ENCODE peak calls at places on chromosome 22, in six cellular contexts. K, A, S, H, B and E are unnamed samples.

GRCh38 chr22:26673485-26673884 is 16.1 kb downstream of the MIAT start:
- DNase-seq in S (no peak), A (peak), B (no peak), H (no peak), K (no peak), E (peak)

GRCh38 chr22:30196141-30196866 is 50.3 kb downstream of the LIF start:
- DNase-seq in K (peak), B (peak), S (peak), H (peak), A (peak), E (peak)

GRCh38 chr22:19965771-19966709 is 24.4 kb upstream of the TXNRD2 start:
- DNase-seq in K (no peak), S (no peak), H (no peak), B (peak), A (no peak), E (no peak)

GRCh38 chr22:20080776-20081654 is 974 bp downstream of the DGCR8 start:
- DNase-seq in A (peak), B (peak), H (peak), S (no peak), K (peak), E (peak)

GRCh38 chr22:24402460-24403192 is 24.8 kb upstream of the ADORA2A start:
- DNase-seq in K (peak), B (peak), H (peak), A (peak), S (peak), E (peak)

GRCh38 chr22:19815093-19815822 is 39.4 kb downstream of the GNB1L start:
- DNase-seq in H (no peak), K (no peak), B (no peak), A (no peak), S (peak), E (no peak)

GRCh38 chr22:20013382-20013871 is 3.2 kb downstream of the ARVCF start:
- DNase-seq in B (peak), S (peak), H (peak), K (peak), A (peak), E (no peak)

GRCh38 chr22:30016596-30016995 is 63.7 kb upstream of the HORMAD2 start:
- DNase-seq in H (no peak), S (no peak), A (no peak), K (no peak), B (no peak), E (no peak)

GRCh38 chr22:27097933-27098332 is 440.5 kb downstream of the MIAT start:
- DNase-seq in H (no peak), S (no peak), B (no peak), A (no peak), K (no peak), E (no peak)

GRCh38 chr22:48613566-48614200 is 1214.0 kb downstream of the BRD1 start:
- DNase-seq in K (no peak), B (no peak), A (no peak), H (no peak), S (no peak), E (no peak)

GRCh38 chr22:42366815-42367581 is 65.2 kb downstream of the NFAM1 start:
- DNase-seq in H (no peak), K (no peak), S (peak), A (no peak), B (no peak), E (no peak)

GRCh38 chr22:22144858-22145257 is 99.7 kb upstream of the VPREB1 start:
- DNase-seq in K (no peak), B (no peak), S (no peak), H (no peak), A (peak), E (no peak)

GRCh38 chr22:42878561-42879305 is 21.7 kb upstream of the ARFGAP3 start:
- DNase-seq in H (no peak), A (no peak), S (no peak), K (no peak), B (no peak), E (no peak)

GRCh38 chr22:49609207-49609876 is 218.3 kb downstream of the BRD1 start:
- DNase-seq in S (no peak), B (peak), K (no peak), A (no peak), H (no peak), E (no peak)

GRCh38 chr22:47168441-47168840 is 406.0 kb downstream of the TBC1D22A start:
- DNase-seq in K (no peak), H (no peak), A (no peak), B (peak), S (peak), E (no peak)

GRCh38 chr22:48197189-48197690 is 1434.8 kb downstream of the TBC1D22A start:
- DNase-seq in K (no peak), S (no peak), H (no peak), B (no peak), A (no peak), E (no peak)

GRCh38 chr22:29269230-29269604 is 1.1 kb downstream of the EWSR1 start:
- DNase-seq in H (no peak), K (peak), B (no peak), A (no peak), S (no peak), E (no peak)

GRCh38 chr22:36565686-36566085 is 36.7 kb upstream of the EIF3D start:
- DNase-seq in S (no peak), B (no peak), A (no peak), K (no peak), H (no peak), E (peak)

GRCh38 chr22:23820748-23821211 is 18.0 kb downstream of the DERL3 start:
- DNase-seq in B (peak), H (no peak), A (no peak), K (no peak), S (no peak), E (no peak)

GRCh38 chr22:29152381-29153138 is 53.1 kb upstream of the EMID1 start:
- DNase-seq in K (peak), H (no peak), A (no peak), S (peak), B (peak), E (no peak)

GRCh38 chr22:23504522-23504921 is 75.6 kb downstream of the IGLL1 start:
- DNase-seq in B (peak), S (no peak), K (peak), A (no peak), H (no peak), E (no peak)

GRCh38 chr22:42805016-42805997 is 51.8 kb downstream of the ARFGAP3 start:
- DNase-seq in H (peak), A (no peak), K (no peak), S (peak), B (peak), E (peak)

GRCh38 chr22:19520566-19521305 is 3.5 kb downstream of the CLDN5 start:
- DNase-seq in A (no peak), K (no peak), B (no peak), S (no peak), H (no peak), E (no peak)

GRCh38 chr22:42933783-42934144 is 76.7 kb upstream of the ARFGAP3 start:
- DNase-seq in S (no peak), A (peak), H (peak), B (no peak), K (peak), E (peak)

GRCh38 chr22:19960491-19961200 is 19.0 kb upstream of the TXNRD2 start:
- DNase-seq in B (peak), H (no peak), S (no peak), A (no peak), K (no peak), E (no peak)

GRCh38 chr22:27867114-27867957 is 51.7 kb downstream of the PITPNB start:
- DNase-seq in A (no peak), B (no peak), K (peak), H (no peak), S (no peak), E (no peak)

GRCh38 chr22:19766506-19767426 is 6.2 kb downstream of the TBX1 start:
- DNase-seq in B (peak), S (peak), A (no peak), H (no peak), K (peak), E (peak)

GRCh38 chr22:47604563-47604962 is 842.1 kb downstream of the TBC1D22A start:
- DNase-seq in H (no peak), B (peak), K (no peak), S (no peak), A (no peak), E (no peak)

GRCh38 chr22:26642465-26643367 is 14.7 kb upstream of the MIAT start:
- DNase-seq in S (peak), H (no peak), K (peak), B (no peak), A (no peak), E (no peak)

GRCh38 chr22:27075028-27075678 is 417.8 kb downstream of the MIAT start:
- DNase-seq in S (no peak), A (no peak), K (no peak), B (no peak), H (no peak), E (no peak)

GRCh38 chr22:50271011-50271394 is 823 bp upstream of the MAPK11 start:
- DNase-seq in B (no peak), H (no peak), A (no peak), K (no peak), S (no peak), E (no peak)

GRCh38 chr22:50118557-50119168 is 28.9 kb downstream of the MOV10L1 start:
- DNase-seq in S (no peak), H (peak), K (peak), A (peak), B (no peak), E (no peak)

GRCh38 chr22:45225732-45226560 is 14.7 kb downstream of the KIAA0930 start:
- DNase-seq in B (no peak), K (peak), H (peak), S (no peak), A (peak), E (no peak)
- H3K27ac ChIP-seq in B (no peak), K (no peak), H (peak), S (peak), A (no peak), E (peak)

GRCh38 chr22:41285820-41286638 is at the start of gene RANGAP1:
- DNase-seq in A (peak), K (peak), S (peak), B (peak), H (peak), E (peak)
- TF ChIP-seq CTCF in A (peak), K (peak), S (no peak), B (no peak), H (peak), E (no peak)

DNA sequence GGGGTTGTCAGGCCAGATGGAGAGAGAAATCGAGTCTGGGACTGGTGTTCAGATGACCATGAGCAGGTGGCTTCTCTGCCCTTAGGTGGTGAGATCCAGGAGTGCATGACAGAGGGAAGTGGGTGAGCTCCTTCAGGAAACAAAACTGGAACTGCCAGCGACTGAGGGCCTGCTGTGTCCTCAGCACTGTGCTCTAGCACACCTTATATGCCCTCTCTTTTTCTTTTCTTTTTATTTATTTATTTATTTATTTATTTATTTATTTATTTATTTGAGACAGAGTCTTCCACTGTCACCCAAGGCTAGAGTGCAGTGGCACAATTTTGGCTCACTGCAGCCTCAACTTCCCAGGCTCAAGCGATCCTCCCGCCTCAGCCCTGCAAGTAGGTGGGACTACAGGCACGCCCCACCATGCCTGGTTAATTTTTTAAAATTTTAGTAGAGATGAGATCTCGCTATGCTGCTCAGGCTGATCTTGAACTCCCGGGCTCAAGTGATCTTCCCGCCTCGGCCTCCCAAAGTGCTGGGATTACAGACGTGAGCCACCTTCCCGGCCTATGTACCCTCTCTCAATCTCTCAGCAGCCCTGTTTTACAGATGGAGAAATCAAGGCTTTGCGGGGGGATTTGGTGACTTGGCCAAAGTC is 14.8 kb upstream of the RASD2 start:
- DNase-seq in S (no peak), H (no peak), B (no peak), K (no peak), A (no peak), E (no peak)
- H3K27ac ChIP-seq in S (peak), H (no peak), B (no peak), K (no peak), A (no peak), E (no peak)

GRCh38 chr22:21106000-21106399 is 60.3 kb downstream of the LRRC74B start:
- DNase-seq in A (no peak), B (no peak), K (no peak), S (no peak), H (no peak), E (no peak)

GRCh38 chr22:21103633-21104032 is 57.9 kb downstream of the LRRC74B start:
- DNase-seq in S (no peak), K (no peak), B (no peak), H (no peak), A (no peak), E (no peak)

GRCh38 chr22:21102659-21103267 is 57.0 kb downstream of the LRRC74B start:
- DNase-seq in K (peak), H (peak), A (peak), B (peak), S (peak), E (no peak)

GRCh38 chr22:21105294-21105693 is 59.5 kb downstream of the LRRC74B start:
- DNase-seq in H (no peak), B (no peak), K (no peak), A (no peak), S (no peak), E (no peak)

GRCh38 chr22:21104126-21104691 is 58.5 kb downstream of the LRRC74B start:
- DNase-seq in A (no peak), K (no peak), S (no peak), H (no peak), B (no peak), E (no peak)
- TF ChIP-seq CTCF in A (no peak), K (no peak), S (no peak), H (no peak), B (no peak), E (no peak)

GRCh38 chr22:39568278-39568981 is 2.1 kb upstream of the CACNA1I start:
- DNase-seq in H (no peak), A (no peak), S (no peak), B (no peak), K (no peak), E (no peak)

GRCh38 chr22:39570226-39570625 is 327 bp upstream of the CACNA1I start:
- DNase-seq in A (no peak), H (no peak), B (no peak), K (no peak), S (no peak), E (no peak)

GRCh38 chr22:39570665-39571064 is at the start of gene CACNA1I:
- DNase-seq in A (no peak), K (no peak), S (no peak), B (no peak), H (no peak), E (no peak)

GRCh38 chr22:39567135-39567946 is 3.2 kb upstream of the CACNA1I start:
- DNase-seq in B (no peak), K (no peak), A (no peak), S (no peak), H (no peak), E (no peak)

GRCh38 chr22:39569066-39569465 is 1.5 kb upstream of the CACNA1I start:
- DNase-seq in B (no peak), A (no peak), S (no peak), K (no peak), H (no peak), E (no peak)
- H3K27ac ChIP-seq in B (no peak), A (no peak), S (no peak), K (no peak), H (no peak), E (no peak)

DNA sequence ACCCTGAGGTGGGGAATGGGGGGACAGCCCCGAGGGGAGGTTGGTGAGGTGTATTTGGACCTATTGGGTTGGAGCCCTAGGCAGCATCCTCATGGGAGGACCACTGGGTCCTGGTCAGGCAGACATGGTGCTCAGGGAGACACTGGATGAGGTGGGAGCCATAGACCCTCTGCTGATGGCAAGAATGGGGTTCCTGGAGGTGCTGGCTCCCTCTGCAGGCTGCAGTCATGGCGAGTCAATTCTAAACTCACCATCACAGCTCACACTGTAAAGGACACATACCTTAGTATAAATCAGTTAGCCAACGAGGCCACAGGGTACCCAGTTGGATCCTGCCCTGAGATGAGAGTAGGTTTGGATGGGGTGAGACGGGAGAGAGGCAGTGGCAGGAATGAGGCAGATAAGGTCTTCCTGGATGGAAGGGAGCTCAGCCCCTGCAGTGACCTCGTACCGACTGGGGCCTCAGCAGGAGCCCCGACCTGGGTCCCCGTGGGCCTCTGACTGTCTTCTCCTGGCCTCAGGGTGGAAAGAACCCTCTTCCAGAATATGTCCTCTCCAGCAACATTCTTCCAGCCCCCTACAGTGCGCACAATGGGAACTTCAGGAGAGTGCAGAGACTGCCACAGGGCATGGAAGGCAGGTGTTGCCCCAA is 1.7 kb upstream of the GAB4 start:
- DNase-seq in B (no peak), K (no peak), A (no peak), S (no peak), H (no peak), E (no peak)
- TF ChIP-seq CTCF in B (no peak), K (no peak), A (no peak), S (no peak), H (no peak), E (no peak)